ENCODE peak calls at places on chromosomes 7 and 10, in ten cellular contexts. One of them, this sample, is unnamed.

GRCh38 chr7:78261739-78262138 is 463.2 kb downstream of the PHTF2 start:
- DNase-seq in astrocyte of the spinal cord: no peak
- DNase-seq in CD8-positive, alpha-beta T cell: no peak
- DNase-seq in stomach: no peak
- DNase-seq in BE2C: no peak
- DNase-seq in tibial artery: no peak
- DNase-seq in suprapubic skin: no peak
- DNase-seq in upper lobe of left lung: no peak
- DNase-seq in AG09309: no peak
- DNase-seq in IMR-90: no peak
- DNase-seq in this sample: no peak

GRCh38 chr7:83751217-83751616 is 102.3 kb upstream of the SEMA3E start:
- DNase-seq in suprapubic skin: no peak
- DNase-seq in upper lobe of left lung: no peak
- DNase-seq in AG09309: no peak
- DNase-seq in BE2C: no peak
- DNase-seq in stomach: no peak
- DNase-seq in CD8-positive, alpha-beta T cell: no peak
- DNase-seq in tibial artery: no peak
- DNase-seq in astrocyte of the spinal cord: peak; percentile 75
- DNase-seq in IMR-90: no peak
- DNase-seq in this sample: no peak

GRCh38 chr10:49298990-49299815 is at the start of gene C10orf71:
- DNase-seq in upper lobe of left lung: no peak
- DNase-seq in BE2C: no peak
- DNase-seq in AG09309: no peak
- DNase-seq in suprapubic skin: no peak
- DNase-seq in stomach: no peak
- DNase-seq in CD8-positive, alpha-beta T cell: no peak
- DNase-seq in tibial artery: no peak
- DNase-seq in astrocyte of the spinal cord: peak; percentile 9
- DNase-seq in IMR-90: peak; percentile 4
- DNase-seq in this sample: peak; percentile 49

GRCh38 chr10:3193751-3194150 is 21.2 kb upstream of the PITRM1 start:
- DNase-seq in IMR-90: no peak
- DNase-seq in astrocyte of the spinal cord: no peak
- DNase-seq in stomach: no peak
- DNase-seq in upper lobe of left lung: no peak
- DNase-seq in suprapubic skin: no peak
- DNase-seq in tibial artery: no peak
- DNase-seq in AG09309: no peak
- DNase-seq in BE2C: no peak
- DNase-seq in CD8-positive, alpha-beta T cell: no peak
- DNase-seq in this sample: no peak

GRCh38 chr7:22920664-22921063 is 93.3 kb downstream of the HYCC1 start:
- DNase-seq in IMR-90: no peak
- DNase-seq in stomach: no peak
- DNase-seq in CD8-positive, alpha-beta T cell: no peak
- DNase-seq in AG09309: no peak
- DNase-seq in upper lobe of left lung: no peak
- DNase-seq in BE2C: no peak
- DNase-seq in astrocyte of the spinal cord: no peak
- DNase-seq in tibial artery: no peak
- DNase-seq in suprapubic skin: no peak
- DNase-seq in this sample: no peak

GRCh38 chr10:43160067-43160918 is 22.0 kb downstream of the CSGALNACT2 start:
- DNase-seq in AG09309: peak; percentile 48
- DNase-seq in stomach: no peak
- DNase-seq in astrocyte of the spinal cord: peak; percentile 52
- DNase-seq in tibial artery: no peak
- DNase-seq in IMR-90: peak; percentile 90
- DNase-seq in upper lobe of left lung: no peak
- DNase-seq in suprapubic skin: no peak
- DNase-seq in BE2C: no peak
- DNase-seq in CD8-positive, alpha-beta T cell: no peak
- DNase-seq in this sample: no peak

GRCh38 chr10:5566606-5567005 is 41.8 kb downstream of the CALML3 start:
- DNase-seq in CD8-positive, alpha-beta T cell: no peak
- DNase-seq in stomach: no peak
- DNase-seq in suprapubic skin: peak; percentile 30
- DNase-seq in IMR-90: peak; percentile 45
- DNase-seq in AG09309: no peak
- DNase-seq in BE2C: no peak
- DNase-seq in tibial artery: peak; percentile 32
- DNase-seq in astrocyte of the spinal cord: no peak
- DNase-seq in upper lobe of left lung: no peak
- DNase-seq in this sample: peak; percentile 22

GRCh38 chr10:99433378-99434020 is 3.1 kb upstream of the GOT1 start:
- DNase-seq in suprapubic skin: no peak
- DNase-seq in stomach: no peak
- DNase-seq in BE2C: no peak
- DNase-seq in tibial artery: no peak
- DNase-seq in astrocyte of the spinal cord: no peak
- DNase-seq in AG09309: no peak
- DNase-seq in CD8-positive, alpha-beta T cell: no peak
- DNase-seq in IMR-90: no peak
- DNase-seq in upper lobe of left lung: no peak
- DNase-seq in this sample: no peak

GRCh38 chr7:79774150-79774549 is 320.7 kb upstream of the MAGI2 start:
- DNase-seq in upper lobe of left lung: no peak
- DNase-seq in AG09309: no peak
- DNase-seq in tibial artery: no peak
- DNase-seq in CD8-positive, alpha-beta T cell: no peak
- DNase-seq in BE2C: no peak
- DNase-seq in astrocyte of the spinal cord: peak; percentile 31
- DNase-seq in suprapubic skin: no peak
- DNase-seq in stomach: no peak
- DNase-seq in IMR-90: peak; percentile 52
- DNase-seq in this sample: no peak

GRCh38 chr10:54703086-54703485 is 97.9 kb downstream of the PCDH15 start:
- DNase-seq in CD8-positive, alpha-beta T cell: no peak
- DNase-seq in suprapubic skin: no peak
- DNase-seq in IMR-90: no peak
- DNase-seq in stomach: no peak
- DNase-seq in upper lobe of left lung: no peak
- DNase-seq in astrocyte of the spinal cord: peak; percentile 18
- DNase-seq in BE2C: no peak
- DNase-seq in tibial artery: no peak
- DNase-seq in AG09309: no peak
- DNase-seq in this sample: no peak

GRCh38 chr7:74478671-74479065 is 25.0 kb downstream of the GTF2IRD1 start:
- DNase-seq in suprapubic skin: no peak
- DNase-seq in tibial artery: no peak
- DNase-seq in stomach: no peak
- DNase-seq in upper lobe of left lung: no peak
- DNase-seq in CD8-positive, alpha-beta T cell: no peak
- DNase-seq in BE2C: no peak
- DNase-seq in AG09309: no peak
- DNase-seq in IMR-90: no peak
- DNase-seq in astrocyte of the spinal cord: no peak
- DNase-seq in this sample: no peak
- H3K4me3 ChIP-seq in suprapubic skin: peak overlapping the region; percentile 50
- H3K4me3 ChIP-seq in tibial artery: no peak overlapping the region
- H3K4me3 ChIP-seq in stomach: no peak overlapping the region
- H3K4me3 ChIP-seq in upper lobe of left lung: no peak overlapping the region
- H3K4me3 ChIP-seq in CD8-positive, alpha-beta T cell: no peak overlapping the region
- H3K4me3 ChIP-seq in BE2C: no peak overlapping the region
- H3K4me3 ChIP-seq in AG09309: no peak overlapping the region
- H3K4me3 ChIP-seq in IMR-90: no peak overlapping the region
- H3K4me3 ChIP-seq in astrocyte of the spinal cord: no peak overlapping the region
- H3K4me3 ChIP-seq in this sample: no peak overlapping the region

GRCh38 chr7:17060051-17060450 is 178.3 kb upstream of the AGR3 start:
- DNase-seq in CD8-positive, alpha-beta T cell: no peak
- DNase-seq in AG09309: no peak
- DNase-seq in BE2C: no peak
- DNase-seq in IMR-90: no peak
- DNase-seq in stomach: no peak
- DNase-seq in upper lobe of left lung: no peak
- DNase-seq in astrocyte of the spinal cord: no peak
- DNase-seq in tibial artery: no peak
- DNase-seq in suprapubic skin: no peak
- DNase-seq in this sample: no peak

GRCh38 chr7:17057143-17057509 is 175.3 kb upstream of the AGR3 start:
- DNase-seq in CD8-positive, alpha-beta T cell: no peak
- DNase-seq in upper lobe of left lung: no peak
- DNase-seq in tibial artery: no peak
- DNase-seq in BE2C: no peak
- DNase-seq in astrocyte of the spinal cord: no peak
- DNase-seq in suprapubic skin: no peak
- DNase-seq in stomach: no peak
- DNase-seq in AG09309: no peak
- DNase-seq in IMR-90: no peak
- DNase-seq in this sample: no peak

GRCh38 chr7:17061443-17061842 is 179.7 kb upstream of the AGR3 start:
- DNase-seq in stomach: no peak
- DNase-seq in CD8-positive, alpha-beta T cell: no peak
- DNase-seq in tibial artery: no peak
- DNase-seq in astrocyte of the spinal cord: no peak
- DNase-seq in suprapubic skin: no peak
- DNase-seq in AG09309: no peak
- DNase-seq in BE2C: no peak
- DNase-seq in upper lobe of left lung: no peak
- DNase-seq in IMR-90: no peak
- DNase-seq in this sample: no peak

GRCh38 chr7:17058568-17058967 is 176.8 kb upstream of the AGR3 start:
- DNase-seq in BE2C: no peak
- DNase-seq in AG09309: no peak
- DNase-seq in IMR-90: peak; percentile 55
- DNase-seq in CD8-positive, alpha-beta T cell: no peak
- DNase-seq in tibial artery: no peak
- DNase-seq in suprapubic skin: no peak
- DNase-seq in stomach: no peak
- DNase-seq in upper lobe of left lung: no peak
- DNase-seq in astrocyte of the spinal cord: peak; percentile 57
- DNase-seq in this sample: no peak

DNA sequence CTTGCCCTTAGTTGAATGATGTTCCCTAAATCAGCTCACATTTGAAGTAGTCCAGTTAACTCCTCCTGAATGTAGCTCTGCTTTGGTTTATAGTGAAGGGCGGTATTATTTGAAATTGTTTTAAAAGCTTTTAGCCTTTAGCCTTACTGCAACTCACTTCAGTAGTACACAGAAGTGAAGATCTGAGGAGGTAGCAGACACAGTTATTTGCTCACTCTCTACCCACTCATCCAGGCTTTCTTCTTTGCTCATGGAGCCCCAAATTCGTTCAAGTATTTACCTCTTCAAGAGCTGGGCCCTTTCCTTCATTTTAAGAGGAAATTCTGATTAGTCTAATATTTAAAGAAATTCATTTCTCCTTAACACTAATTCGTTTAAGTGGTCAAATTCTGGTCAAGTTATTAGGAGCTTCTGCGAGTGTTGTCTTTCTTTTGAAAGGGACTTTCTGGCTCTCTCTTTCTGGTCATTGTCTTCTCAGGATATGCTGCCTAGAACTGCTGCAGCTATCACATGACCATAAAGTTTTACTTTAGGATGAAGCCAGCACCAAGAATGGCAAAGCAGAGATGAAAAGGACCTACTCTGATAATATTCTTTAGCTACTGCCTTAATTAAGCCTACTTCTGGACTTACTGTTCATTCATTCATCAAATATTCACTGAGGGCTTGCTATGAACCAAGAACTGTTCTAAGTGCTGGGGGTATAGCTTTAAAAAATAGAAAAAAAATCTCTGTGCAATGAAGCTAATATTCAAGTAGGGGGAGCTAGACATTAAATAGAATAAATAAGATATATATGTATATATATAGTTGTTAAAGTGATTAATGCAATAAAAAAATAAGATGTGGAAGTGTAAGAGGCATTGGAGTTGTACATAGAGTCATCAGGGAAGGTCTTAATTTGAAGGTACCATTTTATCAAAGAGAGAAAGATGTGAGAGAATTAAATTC is 180.9 kb upstream of the AGR3 start:
- DNase-seq in tibial artery: no peak
- DNase-seq in suprapubic skin: no peak
- DNase-seq in upper lobe of left lung: no peak
- DNase-seq in IMR-90: peak; percentile 25
- DNase-seq in stomach: no peak
- DNase-seq in AG09309: no peak
- DNase-seq in CD8-positive, alpha-beta T cell: no peak
- DNase-seq in astrocyte of the spinal cord: peak; percentile 32
- DNase-seq in BE2C: no peak
- DNase-seq in this sample: no peak
- TF ChIP-seq CTCF in tibial artery: no peak
- TF ChIP-seq CTCF in suprapubic skin: no peak
- TF ChIP-seq CTCF in upper lobe of left lung: no peak
- TF ChIP-seq CTCF in IMR-90: peak; percentile 40
- TF ChIP-seq CTCF in stomach: no peak
- TF ChIP-seq CTCF in AG09309: peak; percentile 6
- TF ChIP-seq CTCF in CD8-positive, alpha-beta T cell: no peak
- TF ChIP-seq CTCF in astrocyte of the spinal cord: peak; percentile 34
- TF ChIP-seq CTCF in BE2C: peak; percentile 6
- TF ChIP-seq CTCF in this sample: no peak

GRCh38 chr10:50416885-50417284 is 165.6 kb upstream of the ASAH2 start:
- DNase-seq in suprapubic skin: no peak
- DNase-seq in tibial artery: no peak
- DNase-seq in stomach: no peak
- DNase-seq in astrocyte of the spinal cord: no peak
- DNase-seq in upper lobe of left lung: no peak
- DNase-seq in CD8-positive, alpha-beta T cell: no peak
- DNase-seq in IMR-90: no peak
- DNase-seq in AG09309: no peak
- DNase-seq in BE2C: no peak
- DNase-seq in this sample: no peak
- H3K4me3 ChIP-seq in suprapubic skin: peak overlapping the region; percentile 66
- H3K4me3 ChIP-seq in tibial artery: peak overlapping the region; percentile 81
- H3K4me3 ChIP-seq in stomach: peak overlapping the region; percentile 65
- H3K4me3 ChIP-seq in astrocyte of the spinal cord: peak overlapping the region; percentile 77
- H3K4me3 ChIP-seq in upper lobe of left lung: peak overlapping the region; percentile 73
- H3K4me3 ChIP-seq in CD8-positive, alpha-beta T cell: no peak overlapping the region
- H3K4me3 ChIP-seq in IMR-90: no peak overlapping the region
- H3K4me3 ChIP-seq in AG09309: peak overlapping the region; percentile 53
- H3K4me3 ChIP-seq in BE2C: no peak overlapping the region
- H3K4me3 ChIP-seq in this sample: no peak overlapping the region

DNA sequence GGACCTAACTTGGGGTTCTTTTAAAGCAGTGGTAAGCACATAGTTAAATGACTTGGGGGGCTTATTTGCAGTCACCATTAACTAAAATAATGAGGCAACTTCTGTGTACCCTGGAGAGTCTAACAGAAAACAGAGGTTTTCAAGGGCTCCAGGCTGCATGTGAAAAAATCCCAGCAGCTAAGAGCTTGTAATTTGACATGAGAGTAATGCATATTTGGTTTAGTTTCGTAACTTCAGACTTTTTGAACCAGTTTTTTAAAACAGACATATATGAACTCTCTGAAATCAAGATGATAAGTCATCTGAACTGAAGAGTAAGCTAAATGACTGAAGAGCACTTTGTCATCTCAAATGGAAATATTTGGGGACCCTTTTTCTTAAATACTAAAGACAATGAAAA is 40.2 kb upstream of the IFRD1 start:
- DNase-seq in tibial artery: no peak
- DNase-seq in astrocyte of the spinal cord: no peak
- DNase-seq in AG09309: no peak
- DNase-seq in CD8-positive, alpha-beta T cell: no peak
- DNase-seq in BE2C: no peak
- DNase-seq in upper lobe of left lung: no peak
- DNase-seq in IMR-90: peak; percentile 66
- DNase-seq in suprapubic skin: no peak
- DNase-seq in stomach: no peak
- DNase-seq in this sample: no peak
- TF ChIP-seq CTCF in tibial artery: no peak
- TF ChIP-seq CTCF in astrocyte of the spinal cord: no peak
- TF ChIP-seq CTCF in AG09309: no peak
- TF ChIP-seq CTCF in CD8-positive, alpha-beta T cell: no peak
- TF ChIP-seq CTCF in BE2C: no peak
- TF ChIP-seq CTCF in upper lobe of left lung: no peak
- TF ChIP-seq CTCF in IMR-90: no peak
- TF ChIP-seq CTCF in suprapubic skin: no peak
- TF ChIP-seq CTCF in stomach: no peak
- TF ChIP-seq CTCF in this sample: no peak

This sample was measured in heart left ventricle.